ENCODE peak calls at places on chromosomes 16 and 17, in four cellular contexts. Q, W, P and M are unnamed samples. For H3K27me3, H3K36me3 and H3K4me1, the result is how much of the 10 kb centered on the place peaks cover.

GRCh38 chr16:77433146-77433545 is 1.7 kb downstream of the ADAMTS18 start:
- DNase-seq in Q (no peak), W (no peak), P (no peak), M (no peak)

GRCh38 chr17:57086069-57086930 is 1.3 kb downstream of the AKAP1 start:
- DNase-seq in P (peak), W (peak), Q (no peak), M (peak)

GRCh38 chr16:2986623-2987188 is 6.5 kb upstream of the PKMYT1 start:
- DNase-seq in Q (no peak), P (no peak), W (no peak), M (no peak)

GRCh38 chr17:71846561-71846960 is 274.3 kb upstream of the SOX9 start:
- DNase-seq in Q (no peak), P (no peak), W (no peak), M (no peak)

GRCh38 chr17:79792984-79793923 is 3.6 kb downstream of the CBX8 start:
- DNase-seq in P (no peak), Q (peak), W (no peak), M (no peak)

GRCh38 chr17:57599271-57600045 is 145.6 kb downstream of the CCDC182 start:
- DNase-seq in W (no peak), P (peak), Q (no peak), M (no peak)

GRCh38 chr16:7316266-7316888 is 16.3 kb upstream of the RBFOX1 start:
- DNase-seq in Q (no peak), P (no peak), W (no peak), M (no peak)

GRCh38 chr17:42266462-42266861 is 9.7 kb downstream of the STAT5B start:
- DNase-seq in Q (no peak), P (no peak), W (no peak), M (no peak)

GRCh38 chr17:1060991-1061390 is 64.1 kb downstream of the TIMM22 start:
- DNase-seq in Q (no peak), W (no peak), P (no peak), M (peak)

GRCh38 chr17:29757788-29758187 is 135.1 kb upstream of the CORO6 start:
- DNase-seq in Q (no peak), P (no peak), W (no peak), M (no peak)

GRCh38 chr17:42009170-42009569 is 8.1 kb downstream of the DNAJC7 start:
- DNase-seq in W (no peak), Q (no peak), P (no peak), M (no peak)

GRCh38 chr16:30065943-30066881 is 652 bp downstream of the ALDOA start:
- DNase-seq in W (peak), Q (no peak), P (peak), M (no peak)

GRCh38 chr17:3647769-3648540 is 11.4 kb downstream of the CTNS start:
- DNase-seq in W (peak), Q (no peak), P (no peak), M (peak)

GRCh38 chr17:21573961-21574610 is 118.2 kb upstream of the KCNJ18 start:
- DNase-seq in Q (peak), P (peak), W (no peak), M (peak)

GRCh38 chr17:11319894-11320293 is 78.9 kb downstream of the SHISA6 start:
- DNase-seq in W (no peak), Q (no peak), P (no peak), M (no peak)

GRCh38 chr17:63837962-63838585 is 4.4 kb downstream of the SMARCD2 start:
- DNase-seq in Q (no peak), W (no peak), P (no peak), M (no peak)

GRCh38 chr17:76747716-76748360 is 9.9 kb downstream of the MFSD11 start:
- DNase-seq in Q (no peak), W (peak), P (no peak), M (no peak)

GRCh38 chr17:58535431-58535830 is 21.0 kb upstream of the MTMR4 start:
- DNase-seq in W (no peak), Q (no peak), P (no peak), M (no peak)

GRCh38 chr16:83769397-83770008 is 38.3 kb upstream of the HSBP1 start:
- DNase-seq in P (no peak), Q (no peak), W (no peak), M (peak)

GRCh38 chr17:15931394-15931793 is 13.5 kb upstream of the ADORA2B start:
- DNase-seq in P (no peak), W (peak), Q (no peak), M (no peak)

GRCh38 chr16:87608400-87608985 is 6.2 kb downstream of the JPH3 start:
- DNase-seq in W (peak), Q (peak), P (peak), M (no peak)
- H3K27me3 ChIP-seq in W (under half), Q (under half), P (under half), M (under half)

GRCh38 chr17:4806770-4807533 is at the start of gene PLD2:
- DNase-seq in Q (peak), P (peak), W (peak), M (peak)
- H3K36me3 ChIP-seq in Q (under half), P (under half), W (under half), M (under half)

DNA sequence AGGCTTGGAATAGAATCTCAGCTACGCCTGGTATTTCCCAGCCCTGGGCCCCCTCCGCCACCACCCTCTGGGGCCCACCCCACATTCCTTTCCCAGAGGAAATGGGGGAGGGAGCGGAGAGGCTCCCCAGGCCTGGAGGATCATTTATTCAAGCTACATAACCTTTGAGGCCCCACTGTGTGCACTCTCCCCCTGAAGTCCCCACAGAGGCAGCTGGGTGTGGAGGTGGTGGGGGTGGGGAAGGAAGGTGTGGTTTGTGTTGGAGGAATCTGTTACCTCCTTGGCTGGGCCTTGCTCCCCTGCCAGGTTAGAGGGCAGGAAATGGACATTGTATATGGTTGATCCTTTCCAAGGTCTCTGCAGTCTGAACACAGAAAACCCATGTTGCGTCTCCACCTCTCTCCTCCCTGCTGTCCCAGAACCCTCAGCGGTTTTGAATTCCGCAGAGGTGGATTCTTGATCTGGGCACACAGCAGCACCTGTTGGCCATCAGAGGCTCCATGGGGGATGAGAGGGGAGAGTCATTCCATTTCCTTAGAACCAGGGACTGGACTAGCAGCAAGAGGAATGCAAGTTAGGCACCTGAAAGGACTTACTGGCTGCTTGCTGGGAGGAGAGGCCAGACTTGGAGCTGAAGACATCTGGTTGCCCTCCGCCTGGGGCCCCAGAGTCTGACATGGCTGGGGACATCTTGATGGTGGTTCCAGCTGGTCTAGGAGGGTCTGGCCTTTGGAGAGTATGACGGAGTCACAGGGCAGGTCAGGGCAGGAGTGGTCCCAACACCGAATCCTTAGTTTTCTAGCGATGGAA is 23.0 kb downstream of the ARHGAP23 start:
- DNase-seq in W (peak), Q (no peak), P (no peak), M (no peak)
- H3K4me1 ChIP-seq in W (under half), Q (under half), P (under half), M (under half)

DNA sequence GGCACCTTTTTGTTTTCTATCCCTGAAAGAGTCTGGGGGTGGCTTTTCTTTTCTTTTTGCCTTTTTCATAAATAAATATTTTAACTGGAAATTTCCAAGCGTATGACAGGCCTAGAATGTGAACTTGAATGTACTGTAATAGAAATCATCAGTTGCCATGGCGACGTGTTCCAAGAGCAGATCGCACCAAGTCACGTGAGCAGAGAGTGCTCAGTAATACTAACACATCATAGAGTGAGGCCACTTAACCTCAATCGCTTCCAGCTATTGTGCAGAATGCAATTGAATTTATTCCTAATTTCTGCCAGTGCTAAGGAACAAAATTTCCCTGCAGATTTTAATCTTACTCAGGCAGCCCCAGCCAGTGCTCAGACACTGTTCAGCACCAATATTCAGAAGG is 26.1 kb upstream of the PMFBP1 start:
- DNase-seq in Q (peak), W (no peak), P (no peak), M (no peak)
- H3K27me3 ChIP-seq in Q (under half), W (under half), P (under half), M (under half)

DNA sequence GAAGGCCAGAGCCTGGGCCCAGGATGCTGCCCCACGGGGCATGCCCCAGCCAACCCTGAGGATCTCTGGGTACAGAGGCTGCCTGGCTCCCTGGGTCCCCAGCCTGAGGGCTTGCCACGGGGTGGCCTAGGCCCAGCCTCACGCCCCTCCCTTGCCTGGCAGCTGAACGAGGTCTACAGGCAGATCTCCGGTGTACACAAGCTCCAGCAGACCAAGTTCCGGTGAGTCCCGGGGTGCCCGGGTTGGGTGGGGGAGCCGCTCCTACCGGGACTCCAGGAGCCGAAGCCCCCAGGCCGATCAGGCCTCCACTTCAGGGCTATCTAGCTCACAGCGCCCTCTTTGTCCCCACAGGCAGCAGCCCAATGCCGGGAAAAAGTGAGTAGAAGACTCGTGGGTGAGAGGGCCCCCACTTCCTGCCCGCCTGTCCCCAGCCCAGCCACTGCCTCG is 19.4 kb downstream of the ITGB4 start:
- DNase-seq in Q (no peak), P (no peak), W (no peak), M (no peak)
- H3K36me3 ChIP-seq in Q (under half), P (under half), W (under half), M (under half)

GRCh38 chr17:50149099-50149424 is 1.4 kb downstream of the PPP1R9B start:
- DNase-seq in W (no peak), P (no peak), Q (no peak), M (peak)
- H3K4me1 ChIP-seq in W (under half), P (half or more), Q (under half), M (half or more)

GRCh38 chr17:8706431-8706830 is 38.2 kb downstream of the CCDC42 start:
- DNase-seq in Q (no peak), W (no peak), P (no peak), M (no peak)

GRCh38 chr17:8707591-8708453 is 36.8 kb downstream of the CCDC42 start:
- DNase-seq in Q (peak), W (peak), P (no peak), M (no peak)

GRCh38 chr17:8702996-8703395 is 41.6 kb downstream of the CCDC42 start:
- DNase-seq in Q (no peak), W (no peak), P (no peak), M (no peak)

GRCh38 chr17:8707232-8707590 is 37.4 kb downstream of the CCDC42 start:
- DNase-seq in W (no peak), Q (no peak), P (no peak), M (no peak)

DNA sequence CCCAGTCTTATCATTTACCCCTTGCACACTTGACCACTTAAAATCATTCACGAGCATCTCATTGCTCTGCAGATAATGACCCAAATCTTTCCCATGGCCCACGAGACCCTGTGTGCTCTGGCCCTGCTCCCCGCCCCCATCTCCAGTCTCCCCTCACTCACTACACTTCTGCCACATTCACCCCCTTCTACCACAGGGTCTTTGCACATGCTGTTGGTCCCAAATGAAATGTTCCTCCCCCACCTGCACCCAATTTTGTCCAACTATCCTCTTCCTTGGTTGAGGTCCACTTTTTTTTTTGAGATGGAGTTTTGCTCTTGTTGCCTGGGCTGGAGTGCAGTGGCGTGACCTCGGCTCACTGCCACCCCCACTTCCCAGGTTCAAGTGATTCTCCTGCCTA is 39.2 kb downstream of the CCDC42 start:
- DNase-seq in W (no peak), P (no peak), Q (no peak), M (no peak)
- H3K27me3 ChIP-seq in W (under half), P (under half), Q (under half), M (under half)

DNA sequence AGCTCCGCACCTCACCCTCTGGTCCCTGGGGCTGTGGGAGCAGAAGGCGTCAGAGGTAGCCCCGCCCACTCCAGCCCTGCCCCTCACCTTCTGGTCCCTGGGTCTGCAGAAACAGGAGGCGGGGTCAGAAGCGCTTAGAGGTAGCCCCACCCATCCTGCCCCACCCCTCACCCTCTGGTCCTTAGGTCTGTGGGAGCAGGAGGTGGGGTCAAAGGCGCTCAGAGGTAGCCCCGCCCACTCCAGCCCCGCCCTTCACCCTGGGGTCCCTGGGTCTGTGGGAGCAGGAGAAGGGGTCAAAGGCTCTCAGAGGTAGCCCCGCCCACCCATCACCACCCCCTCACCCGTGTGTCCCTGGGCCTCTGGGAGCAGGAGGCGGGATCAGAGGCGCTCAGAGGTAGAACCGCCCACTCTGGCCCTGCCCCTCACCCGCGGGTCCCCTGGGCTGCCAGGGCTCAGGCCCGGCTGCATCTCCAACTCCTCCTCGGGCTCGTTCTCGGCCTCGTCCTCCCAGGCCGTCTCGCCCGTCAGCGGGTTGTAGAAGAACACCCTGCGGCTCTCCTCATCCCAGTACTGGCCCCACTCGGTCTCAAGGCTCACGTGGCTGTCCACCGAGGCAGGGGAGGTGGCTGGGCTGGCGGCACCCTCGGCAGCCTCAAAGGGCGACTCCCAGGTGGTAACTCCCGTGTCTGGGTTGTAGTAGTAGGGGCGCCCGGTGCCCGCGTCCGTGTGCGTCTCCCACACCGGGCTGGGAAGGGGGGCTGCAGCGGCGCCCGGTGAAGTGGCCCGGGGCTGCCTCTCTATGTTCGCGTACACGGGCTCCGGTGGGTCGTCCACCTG is 27.2 kb downstream of the ARHGAP27 start:
- DNase-seq in Q (no peak), W (peak), P (no peak), M (no peak)
- H3K36me3 ChIP-seq in Q (under half), W (under half), P (under half), M (half or more)